ENCODE peak calls at places on chromosomes 16 and 17, in six cellular contexts. X is HTR-8/SVneo; H is nephron progenitor cell; B is germinal center; A is CD8-positive, alpha-beta memory T cell; G is GM18507. O is an unnamed sample.

GRCh38 chr16:35743101-35743692 is 2283.8 kb downstream of the TP53TG3F start:
- DNase-seq in X (no peak), H (no peak), B (no peak), A (no peak), G (no peak), O (no peak)

GRCh38 chr17:32976131-32976530 is 15.5 kb upstream of the SPACA3 start:
- DNase-seq in X (no peak), H (no peak), B (no peak), A (no peak), G (no peak), O (no peak)

GRCh38 chr17:64063766-64064224 is 43.4 kb upstream of the ICAM2 start:
- DNase-seq in X (peak; percentile 53), H (peak; percentile 75), B (peak; percentile 26), A (peak; percentile 56), G (no peak), O (peak; percentile 63)

GRCh38 chr17:77382356-77382911 is 241.7 kb downstream of the SEC14L1 start:
- DNase-seq in X (no peak), H (no peak), B (no peak), A (no peak), G (no peak), O (peak; percentile 64)

GRCh38 chr17:48997827-48998556 is 807 bp downstream of the IGF2BP1 start:
- DNase-seq in X (no peak), H (peak; percentile 46), B (peak; percentile 32), A (no peak), G (no peak), O (no peak)

GRCh38 chr16:69166221-69166833 is 20.6 kb upstream of the SNTB2 start:
- DNase-seq in X (no peak), H (no peak), B (no peak), A (peak; percentile 1), G (no peak), O (no peak)

GRCh38 chr17:62824290-62825135 is 16.4 kb upstream of the MARCHF10 start:
- DNase-seq in X (peak; percentile 94), H (no peak), B (no peak), A (no peak), G (no peak), O (no peak)

GRCh38 chr17:1629647-1630310 is 1.1 kb upstream of the SLC43A2 start:
- DNase-seq in X (peak; percentile 59), H (peak; percentile 40), B (peak; percentile 75), A (peak; percentile 58), G (no peak), O (peak; percentile 95)

GRCh38 chr16:46918905-46919792 is 35.0 kb downstream of the GPT2 start:
- DNase-seq in X (no peak), H (peak; percentile 50), B (peak; percentile 81), A (no peak), G (peak; percentile 66), O (peak; percentile 76)

GRCh38 chr17:48022906-48023305 is 14.7 kb downstream of the COPZ2 start:
- DNase-seq in X (no peak), H (no peak), B (no peak), A (no peak), G (no peak), O (no peak)

GRCh38 chr17:7977805-7978204 is 24.6 kb upstream of the GUCY2D start:
- DNase-seq in X (no peak), H (no peak), B (no peak), A (no peak), G (no peak), O (no peak)

GRCh38 chr16:83853834-83854233 is 45.1 kb upstream of the MLYCD start:
- DNase-seq in X (no peak), H (no peak), B (no peak), A (no peak), G (no peak), O (no peak)

GRCh38 chr16:30414159-30414558 is 6.8 kb downstream of the ZNF771 start:
- DNase-seq in X (no peak), H (no peak), B (no peak), A (no peak), G (no peak), O (no peak)

GRCh38 chr16:58661199-58661830 is 23.3 kb downstream of the SLC38A7 start:
- DNase-seq in X (peak; percentile 97), H (peak; percentile 29), B (peak; percentile 35), A (no peak), G (peak; percentile 18), O (peak; percentile 83)

GRCh38 chr16:1530883-1531637 is 2.4 kb upstream of the TMEM204 start:
- DNase-seq in X (no peak), H (no peak), B (no peak), A (no peak), G (no peak), O (no peak)

GRCh38 chr16:1771072-1771863 is at the start of gene NME3:
- DNase-seq in X (peak; percentile 59), H (peak; percentile 80), B (peak; percentile 75), A (peak; percentile 70), G (peak; percentile 58), O (peak; percentile 91)

GRCh38 chr17:35345926-35346771 is 27.3 kb downstream of the SLFN11 start:
- DNase-seq in X (no peak), H (peak; percentile 18), B (peak; percentile 46), A (peak; percentile 22), G (no peak), O (no peak)

GRCh38 chr17:67576471-67576870 is 141.3 kb upstream of the NOL11 start:
- DNase-seq in X (no peak), H (no peak), B (no peak), A (no peak), G (no peak), O (no peak)

O was measured in Karpas-422.